ENCODE peak calls at places on chromosomes 11 and 22, in ten cellular contexts. One of them, this sample, is unnamed.

GRCh38 chr11:25423436-25424184 is 908.3 kb upstream of the ANO3 start:
- DNase-seq in cardiac fibroblast: peak
- DNase-seq in mammary epithelial cell: peak
- DNase-seq in fibroblast of lung: peak
- DNase-seq in HL-60: no peak
- DNase-seq in body of pancreas: no peak
- DNase-seq in fibroblast of pulmonary artery: peak
- DNase-seq in hepatocyte: no peak
- DNase-seq in thoracic aorta: no peak
- DNase-seq in A673: no peak
- DNase-seq in this sample: peak

GRCh38 chr11:134662629-134663360 is 250.8 kb upstream of the B3GAT1 start:
- DNase-seq in cardiac fibroblast: no peak
- DNase-seq in mammary epithelial cell: no peak
- DNase-seq in fibroblast of lung: no peak
- DNase-seq in HL-60: no peak
- DNase-seq in body of pancreas: no peak
- DNase-seq in fibroblast of pulmonary artery: no peak
- DNase-seq in hepatocyte: no peak
- DNase-seq in thoracic aorta: no peak
- DNase-seq in A673: no peak
- DNase-seq in this sample: no peak

GRCh38 chr11:71420455-71421241 is 27.5 kb downstream of the DHCR7 start:
- DNase-seq in cardiac fibroblast: peak
- DNase-seq in mammary epithelial cell: peak
- DNase-seq in fibroblast of lung: peak
- DNase-seq in HL-60: no peak
- DNase-seq in body of pancreas: peak
- DNase-seq in fibroblast of pulmonary artery: peak
- DNase-seq in hepatocyte: peak
- DNase-seq in thoracic aorta: no peak
- DNase-seq in A673: peak
- DNase-seq in this sample: peak

GRCh38 chr11:74462009-74462408 is 5.3 kb downstream of the KCNE3 start:
- DNase-seq in cardiac fibroblast: peak
- DNase-seq in mammary epithelial cell: no peak
- DNase-seq in fibroblast of lung: peak
- DNase-seq in HL-60: peak
- DNase-seq in body of pancreas: peak
- DNase-seq in fibroblast of pulmonary artery: peak
- DNase-seq in hepatocyte: peak
- DNase-seq in thoracic aorta: peak
- DNase-seq in A673: no peak
- DNase-seq in this sample: no peak

GRCh38 chr11:86089659-86090058 is 20.8 kb upstream of the PICALM start:
- DNase-seq in cardiac fibroblast: peak
- DNase-seq in mammary epithelial cell: no peak
- DNase-seq in fibroblast of lung: peak
- DNase-seq in HL-60: no peak
- DNase-seq in body of pancreas: no peak
- DNase-seq in fibroblast of pulmonary artery: peak
- DNase-seq in hepatocyte: no peak
- DNase-seq in thoracic aorta: no peak
- DNase-seq in A673: peak
- DNase-seq in this sample: peak

GRCh38 chr11:74636633-74637184 is 44.3 kb downstream of the POLD3 start:
- DNase-seq in cardiac fibroblast: peak
- DNase-seq in mammary epithelial cell: peak
- DNase-seq in fibroblast of lung: peak
- DNase-seq in HL-60: peak
- DNase-seq in body of pancreas: no peak
- DNase-seq in fibroblast of pulmonary artery: peak
- DNase-seq in hepatocyte: no peak
- DNase-seq in thoracic aorta: no peak
- DNase-seq in A673: peak
- DNase-seq in this sample: peak

GRCh38 chr11:65862941-65863888 is 3.0 kb downstream of the MUS81 start:
- DNase-seq in cardiac fibroblast: no peak
- DNase-seq in mammary epithelial cell: no peak
- DNase-seq in fibroblast of lung: no peak
- DNase-seq in HL-60: no peak
- DNase-seq in body of pancreas: no peak
- DNase-seq in fibroblast of pulmonary artery: no peak
- DNase-seq in hepatocyte: no peak
- DNase-seq in thoracic aorta: no peak
- DNase-seq in A673: peak
- DNase-seq in this sample: no peak

GRCh38 chr11:123640677-123641494 is 13.5 kb downstream of the SCN3B start:
- DNase-seq in cardiac fibroblast: peak
- DNase-seq in mammary epithelial cell: peak
- DNase-seq in fibroblast of lung: peak
- DNase-seq in HL-60: no peak
- DNase-seq in body of pancreas: peak
- DNase-seq in fibroblast of pulmonary artery: peak
- DNase-seq in hepatocyte: peak
- DNase-seq in thoracic aorta: no peak
- DNase-seq in A673: peak
- DNase-seq in this sample: peak

GRCh38 chr22:44668190-44668885 is 33.7 kb upstream of the PRR5 start:
- DNase-seq in cardiac fibroblast: no peak
- DNase-seq in mammary epithelial cell: no peak
- DNase-seq in fibroblast of lung: no peak
- DNase-seq in HL-60: no peak
- DNase-seq in body of pancreas: no peak
- DNase-seq in fibroblast of pulmonary artery: no peak
- DNase-seq in hepatocyte: peak
- DNase-seq in thoracic aorta: no peak
- DNase-seq in A673: no peak
- DNase-seq in this sample: no peak

GRCh38 chr22:44666207-44666585 is 35.8 kb upstream of the PRR5 start:
- DNase-seq in cardiac fibroblast: no peak
- DNase-seq in mammary epithelial cell: no peak
- DNase-seq in fibroblast of lung: peak
- DNase-seq in HL-60: no peak
- DNase-seq in body of pancreas: no peak
- DNase-seq in fibroblast of pulmonary artery: no peak
- DNase-seq in hepatocyte: no peak
- DNase-seq in thoracic aorta: no peak
- DNase-seq in A673: no peak
- DNase-seq in this sample: no peak

GRCh38 chr22:44668886-44669724 is 32.9 kb upstream of the PRR5 start:
- DNase-seq in cardiac fibroblast: no peak
- DNase-seq in mammary epithelial cell: no peak
- DNase-seq in fibroblast of lung: no peak
- DNase-seq in HL-60: no peak
- DNase-seq in body of pancreas: no peak
- DNase-seq in fibroblast of pulmonary artery: no peak
- DNase-seq in hepatocyte: no peak
- DNase-seq in thoracic aorta: no peak
- DNase-seq in A673: no peak
- DNase-seq in this sample: no peak

GRCh38 chr22:44667276-44667675 is 34.7 kb upstream of the PRR5 start:
- DNase-seq in cardiac fibroblast: no peak
- DNase-seq in mammary epithelial cell: no peak
- DNase-seq in fibroblast of lung: no peak
- DNase-seq in HL-60: no peak
- DNase-seq in body of pancreas: no peak
- DNase-seq in fibroblast of pulmonary artery: no peak
- DNase-seq in hepatocyte: no peak
- DNase-seq in thoracic aorta: no peak
- DNase-seq in A673: no peak
- DNase-seq in this sample: no peak

DNA sequence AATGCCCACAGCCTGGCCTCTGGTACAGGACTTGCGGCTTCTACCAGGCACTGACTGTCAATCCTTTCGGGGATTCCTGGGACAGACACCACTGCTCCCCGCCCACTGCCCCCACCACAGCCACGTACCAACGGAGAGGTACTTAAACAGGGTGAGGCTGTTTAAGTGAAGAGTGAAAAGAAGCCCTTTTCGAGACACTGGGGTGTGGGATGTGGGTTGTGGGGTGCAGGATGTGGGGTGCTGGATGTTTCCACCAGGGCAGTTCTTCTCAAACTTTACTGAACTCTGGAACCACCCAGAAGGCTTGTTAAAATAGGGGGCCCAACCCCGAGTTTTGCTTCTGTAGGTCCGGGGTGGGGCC is 34.2 kb upstream of the PRR5 start:
- DNase-seq in cardiac fibroblast: no peak
- DNase-seq in mammary epithelial cell: no peak
- DNase-seq in fibroblast of lung: no peak
- DNase-seq in HL-60: no peak
- DNase-seq in body of pancreas: no peak
- DNase-seq in fibroblast of pulmonary artery: no peak
- DNase-seq in hepatocyte: no peak
- DNase-seq in thoracic aorta: no peak
- DNase-seq in A673: no peak
- DNase-seq in this sample: no peak
- H3K4me3 ChIP-seq in cardiac fibroblast: peak
- H3K4me3 ChIP-seq in mammary epithelial cell: no peak
- H3K4me3 ChIP-seq in fibroblast of lung: peak
- H3K4me3 ChIP-seq in HL-60: no peak
- H3K4me3 ChIP-seq in body of pancreas: no peak
- H3K4me3 ChIP-seq in fibroblast of pulmonary artery: peak
- H3K4me3 ChIP-seq in hepatocyte: peak
- H3K4me3 ChIP-seq in thoracic aorta: peak
- H3K4me3 ChIP-seq in A673: peak
- H3K4me3 ChIP-seq in this sample: no peak

GRCh38 chr11:32433249-32434115 is 1.9 kb downstream of the WT1 start:
- DNase-seq in cardiac fibroblast: peak
- DNase-seq in mammary epithelial cell: no peak
- DNase-seq in fibroblast of lung: no peak
- DNase-seq in HL-60: no peak
- DNase-seq in body of pancreas: no peak
- DNase-seq in fibroblast of pulmonary artery: no peak
- DNase-seq in hepatocyte: no peak
- DNase-seq in thoracic aorta: no peak
- DNase-seq in A673: no peak
- DNase-seq in this sample: no peak

GRCh38 chr11:32435152-32435480 is 223 bp downstream of the WT1 start:
- DNase-seq in cardiac fibroblast: peak
- DNase-seq in mammary epithelial cell: no peak
- DNase-seq in fibroblast of lung: no peak
- DNase-seq in HL-60: peak
- DNase-seq in body of pancreas: no peak
- DNase-seq in fibroblast of pulmonary artery: peak
- DNase-seq in hepatocyte: no peak
- DNase-seq in thoracic aorta: no peak
- DNase-seq in A673: peak
- DNase-seq in this sample: no peak

GRCh38 chr11:32435511-32435946 is at the start of gene WT1:
- DNase-seq in cardiac fibroblast: peak
- DNase-seq in mammary epithelial cell: no peak
- DNase-seq in fibroblast of lung: no peak
- DNase-seq in HL-60: peak
- DNase-seq in body of pancreas: no peak
- DNase-seq in fibroblast of pulmonary artery: peak
- DNase-seq in hepatocyte: no peak
- DNase-seq in thoracic aorta: no peak
- DNase-seq in A673: peak
- DNase-seq in this sample: no peak

GRCh38 chr11:32434116-32434386 is 1.3 kb downstream of the WT1 start:
- DNase-seq in cardiac fibroblast: no peak
- DNase-seq in mammary epithelial cell: no peak
- DNase-seq in fibroblast of lung: no peak
- DNase-seq in HL-60: no peak
- DNase-seq in body of pancreas: no peak
- DNase-seq in fibroblast of pulmonary artery: no peak
- DNase-seq in hepatocyte: no peak
- DNase-seq in thoracic aorta: no peak
- DNase-seq in A673: no peak
- DNase-seq in this sample: no peak

GRCh38 chr11:32434387-32435151 is 770 bp downstream of the WT1 start:
- DNase-seq in cardiac fibroblast: peak
- DNase-seq in mammary epithelial cell: no peak
- DNase-seq in fibroblast of lung: no peak
- DNase-seq in HL-60: peak
- DNase-seq in body of pancreas: no peak
- DNase-seq in fibroblast of pulmonary artery: peak
- DNase-seq in hepatocyte: no peak
- DNase-seq in thoracic aorta: no peak
- DNase-seq in A673: no peak
- DNase-seq in this sample: no peak
- TF ChIP-seq CTCF in cardiac fibroblast: peak
- TF ChIP-seq CTCF in mammary epithelial cell: no peak
- TF ChIP-seq CTCF in fibroblast of lung: no peak
- TF ChIP-seq CTCF in HL-60: peak
- TF ChIP-seq CTCF in body of pancreas: no peak
- TF ChIP-seq CTCF in fibroblast of pulmonary artery: peak
- TF ChIP-seq CTCF in hepatocyte: peak
- TF ChIP-seq CTCF in thoracic aorta: no peak
- TF ChIP-seq CTCF in A673: peak
- TF ChIP-seq CTCF in this sample: no peak

GRCh38 chr22:22182218-22182989 is 62.2 kb upstream of the VPREB1 start:
- DNase-seq in cardiac fibroblast: no peak
- DNase-seq in mammary epithelial cell: no peak
- DNase-seq in fibroblast of lung: no peak
- DNase-seq in HL-60: no peak
- DNase-seq in body of pancreas: no peak
- DNase-seq in fibroblast of pulmonary artery: no peak
- DNase-seq in hepatocyte: no peak
- DNase-seq in thoracic aorta: no peak
- DNase-seq in A673: no peak
- DNase-seq in this sample: no peak

GRCh38 chr22:22181515-22181959 is 63.0 kb upstream of the VPREB1 start:
- DNase-seq in cardiac fibroblast: no peak
- DNase-seq in mammary epithelial cell: no peak
- DNase-seq in fibroblast of lung: no peak
- DNase-seq in HL-60: no peak
- DNase-seq in body of pancreas: no peak
- DNase-seq in fibroblast of pulmonary artery: no peak
- DNase-seq in hepatocyte: peak
- DNase-seq in thoracic aorta: no peak
- DNase-seq in A673: no peak
- DNase-seq in this sample: no peak

GRCh38 chr22:22178992-22179391 is 65.6 kb upstream of the VPREB1 start:
- DNase-seq in cardiac fibroblast: no peak
- DNase-seq in mammary epithelial cell: no peak
- DNase-seq in fibroblast of lung: no peak
- DNase-seq in HL-60: no peak
- DNase-seq in body of pancreas: no peak
- DNase-seq in fibroblast of pulmonary artery: no peak
- DNase-seq in hepatocyte: no peak
- DNase-seq in thoracic aorta: no peak
- DNase-seq in A673: no peak
- DNase-seq in this sample: no peak

GRCh38 chr22:22179858-22180257 is 64.7 kb upstream of the VPREB1 start:
- DNase-seq in cardiac fibroblast: no peak
- DNase-seq in mammary epithelial cell: no peak
- DNase-seq in fibroblast of lung: no peak
- DNase-seq in HL-60: no peak
- DNase-seq in body of pancreas: no peak
- DNase-seq in fibroblast of pulmonary artery: no peak
- DNase-seq in hepatocyte: no peak
- DNase-seq in thoracic aorta: no peak
- DNase-seq in A673: no peak
- DNase-seq in this sample: no peak

DNA sequence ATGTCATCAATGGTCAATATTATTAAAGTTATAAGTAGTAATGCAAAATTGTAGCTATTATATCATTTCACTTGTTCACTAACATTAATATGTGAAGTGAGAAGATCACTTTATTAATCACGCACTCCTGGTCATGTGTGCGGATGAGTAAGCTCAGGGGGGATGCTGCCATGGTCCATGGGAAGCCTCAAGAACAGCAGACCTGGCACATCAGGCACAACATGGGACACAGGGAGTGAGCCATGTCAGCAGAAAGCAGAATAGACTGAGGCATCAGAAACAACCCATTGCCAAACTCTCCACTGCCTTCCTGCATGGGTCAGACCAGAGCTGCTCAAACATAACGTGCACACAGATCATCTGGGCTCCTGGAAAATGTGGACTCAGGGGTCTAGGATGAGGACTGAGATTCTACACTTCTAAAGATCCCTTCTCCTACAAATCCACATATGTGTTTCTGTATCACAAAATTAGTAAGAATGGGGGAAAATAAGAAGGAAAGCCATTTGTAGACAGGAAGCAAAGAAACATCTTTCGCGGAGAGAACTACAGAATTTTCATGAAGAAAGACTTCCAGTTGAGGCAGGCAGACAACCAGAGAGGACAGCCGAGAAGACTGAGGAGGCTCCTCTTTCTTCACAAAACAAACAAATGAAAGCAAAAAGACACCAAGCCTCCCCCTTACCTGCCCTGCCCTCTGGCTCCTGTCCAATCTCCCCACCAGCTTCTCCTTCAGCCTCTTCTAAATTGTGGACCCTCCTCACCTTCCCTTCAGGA is 63.7 kb upstream of the VPREB1 start:
- DNase-seq in cardiac fibroblast: no peak
- DNase-seq in mammary epithelial cell: no peak
- DNase-seq in fibroblast of lung: no peak
- DNase-seq in HL-60: no peak
- DNase-seq in body of pancreas: no peak
- DNase-seq in fibroblast of pulmonary artery: no peak
- DNase-seq in hepatocyte: no peak
- DNase-seq in thoracic aorta: no peak
- DNase-seq in A673: no peak
- DNase-seq in this sample: no peak
- H3K4me3 ChIP-seq in cardiac fibroblast: no peak
- H3K4me3 ChIP-seq in mammary epithelial cell: no peak
- H3K4me3 ChIP-seq in fibroblast of lung: no peak
- H3K4me3 ChIP-seq in HL-60: no peak
- H3K4me3 ChIP-seq in body of pancreas: no peak
- H3K4me3 ChIP-seq in fibroblast of pulmonary artery: no peak
- H3K4me3 ChIP-seq in hepatocyte: no peak
- H3K4me3 ChIP-seq in thoracic aorta: no peak
- H3K4me3 ChIP-seq in A673: no peak
- H3K4me3 ChIP-seq in this sample: no peak

GRCh38 chr11:32304521-32304920 is 130.8 kb downstream of the WT1 start:
- DNase-seq in cardiac fibroblast: no peak
- DNase-seq in mammary epithelial cell: no peak
- DNase-seq in fibroblast of lung: no peak
- DNase-seq in HL-60: no peak
- DNase-seq in body of pancreas: no peak
- DNase-seq in fibroblast of pulmonary artery: no peak
- DNase-seq in hepatocyte: no peak
- DNase-seq in thoracic aorta: no peak
- DNase-seq in A673: no peak
- DNase-seq in this sample: no peak
- TF ChIP-seq CTCF in cardiac fibroblast: no peak
- TF ChIP-seq CTCF in mammary epithelial cell: no peak
- TF ChIP-seq CTCF in fibroblast of lung: no peak
- TF ChIP-seq CTCF in HL-60: no peak
- TF ChIP-seq CTCF in body of pancreas: no peak
- TF ChIP-seq CTCF in fibroblast of pulmonary artery: no peak
- TF ChIP-seq CTCF in hepatocyte: no peak
- TF ChIP-seq CTCF in thoracic aorta: no peak
- TF ChIP-seq CTCF in A673: no peak
- TF ChIP-seq CTCF in this sample: no peak

This sample was measured in astrocyte of the spinal cord.